ENCODE peak calls at places on chromosome 3, in six cellular contexts. V is stimulated activated CD4-positive, alpha-beta T cell treated with anti-CD3 and anti-CD28 coated beads, Interleukin-12 subunit alpha, Interleukin-12 subunit beta, amount 100 ng/mL, for 4 hours; H is epithelial cell of esophagus; N is left ventricle myocardium inferior; G is fibroblast of pulmonary artery; P is activated B cell treated with CpG ODN at 0.5 μM for 24 hours. B is an unnamed sample.

GRCh38 chr3:127746400-127747057 is 73.8 kb downstream of the ABTB1 start:
- DNase-seq in V (no peak), H (peak; percentile 36), N (peak; percentile 48), G (no peak), P (no peak), B (no peak)

GRCh38 chr3:102353804-102354203 is 81.0 kb upstream of the ZPLD1 start:
- DNase-seq in V (no peak), H (peak; percentile 96), N (no peak), G (no peak), P (no peak), B (no peak)

GRCh38 chr3:170809975-170810357 is 60.0 kb downstream of the RPL22L1 start:
- DNase-seq in V (no peak), H (peak; percentile 52), N (no peak), G (peak; percentile 52), P (no peak), B (no peak)

GRCh38 chr3:85081191-85081895 is 122.6 kb downstream of the CADM2 start:
- DNase-seq in V (no peak), H (peak; percentile 81), N (no peak), G (peak; percentile 38), P (no peak), B (no peak)

GRCh38 chr3:38136272-38136806 is 588 bp downstream of the ACAA1 start:
- DNase-seq in V (no peak), H (no peak), N (no peak), G (peak; percentile 40), P (no peak), B (no peak)

GRCh38 chr3:178454714-178455113 is 81.5 kb upstream of the KCNMB2 start:
- DNase-seq in V (no peak), H (peak; percentile 36), N (peak; percentile 77), G (peak; percentile 45), P (no peak), B (no peak)

GRCh38 chr3:30688776-30689175 is 82.4 kb downstream of the TGFBR2 start:
- DNase-seq in V (no peak), H (peak; percentile 69), N (no peak), G (no peak), P (no peak), B (no peak)

GRCh38 chr3:177754508-177754921 is 557.2 kb upstream of the TBL1XR1 start:
- DNase-seq in V (no peak), H (no peak), N (no peak), G (no peak), P (no peak), B (no peak)

GRCh38 chr3:175672119-175672689 is 813.1 kb downstream of the NAALADL2 start:
- DNase-seq in V (no peak), H (no peak), N (no peak), G (peak; percentile 42), P (no peak), B (no peak)

GRCh38 chr3:100246999-100247398 is 13.8 kb upstream of the TBC1D23 start:
- DNase-seq in V (no peak), H (no peak), N (no peak), G (no peak), P (no peak), B (no peak)

GRCh38 chr3:62676686-62677271 is 198.4 kb downstream of the CADPS start:
- DNase-seq in V (no peak), H (no peak), N (no peak), G (no peak), P (no peak), B (no peak)

GRCh38 chr3:197335428-197336132 is 37.2 kb upstream of the DLG1 start:
- DNase-seq in V (no peak), H (no peak), N (no peak), G (no peak), P (no peak), B (no peak)

GRCh38 chr3:193638833-193639232 is 45.8 kb downstream of the OPA1 start:
- DNase-seq in V (no peak), H (no peak), N (no peak), G (no peak), P (no peak), B (no peak)